ENCODE peak calls at places on chromosomes 13 and 19, in nine cellular contexts. One of them, this sample, is unnamed.

GRCh38 chr19:954672-955494 is 29.0 kb downstream of the ARID3A start:
- DNase-seq in psoas muscle: no peak
- DNase-seq in thoracic aorta: no peak
- DNase-seq in OCI-LY7: no peak
- DNase-seq in body of pancreas: no peak
- DNase-seq in suprapubic skin: peak; percentile 51
- DNase-seq in tibial artery: no peak
- DNase-seq in cardiac muscle cell: peak; percentile 46
- DNase-seq in IMR-90: no peak
- DNase-seq in this sample: no peak

GRCh38 chr13:97512732-97513131 is 78.8 kb downstream of the RAP2A start:
- DNase-seq in psoas muscle: no peak
- DNase-seq in thoracic aorta: no peak
- DNase-seq in OCI-LY7: no peak
- DNase-seq in body of pancreas: no peak
- DNase-seq in suprapubic skin: no peak
- DNase-seq in tibial artery: no peak
- DNase-seq in cardiac muscle cell: no peak
- DNase-seq in IMR-90: no peak
- DNase-seq in this sample: no peak

GRCh38 chr13:97364031-97364430 is 69.9 kb upstream of the RAP2A start:
- DNase-seq in psoas muscle: no peak
- DNase-seq in thoracic aorta: no peak
- DNase-seq in OCI-LY7: no peak
- DNase-seq in body of pancreas: no peak
- DNase-seq in suprapubic skin: no peak
- DNase-seq in tibial artery: no peak
- DNase-seq in cardiac muscle cell: no peak
- DNase-seq in IMR-90: no peak
- DNase-seq in this sample: no peak

GRCh38 chr13:43266953-43267615 is 243.7 kb downstream of the DNAJC15 start:
- DNase-seq in psoas muscle: no peak
- DNase-seq in thoracic aorta: no peak
- DNase-seq in OCI-LY7: no peak
- DNase-seq in body of pancreas: no peak
- DNase-seq in suprapubic skin: no peak
- DNase-seq in tibial artery: no peak
- DNase-seq in cardiac muscle cell: no peak
- DNase-seq in IMR-90: no peak
- DNase-seq in this sample: no peak

GRCh38 chr19:14544977-14545715 is 15.8 kb downstream of the TECR start:
- DNase-seq in psoas muscle: peak; percentile 98
- DNase-seq in thoracic aorta: no peak
- DNase-seq in OCI-LY7: no peak
- DNase-seq in body of pancreas: peak; percentile 81
- DNase-seq in suprapubic skin: peak; percentile 73
- DNase-seq in tibial artery: no peak
- DNase-seq in cardiac muscle cell: no peak
- DNase-seq in IMR-90: no peak
- DNase-seq in this sample: no peak

GRCh38 chr19:3825286-3825956 is 39.2 kb upstream of the MATK start:
- DNase-seq in psoas muscle: no peak
- DNase-seq in thoracic aorta: no peak
- DNase-seq in OCI-LY7: no peak
- DNase-seq in body of pancreas: no peak
- DNase-seq in suprapubic skin: no peak
- DNase-seq in tibial artery: no peak
- DNase-seq in cardiac muscle cell: no peak
- DNase-seq in IMR-90: no peak
- DNase-seq in this sample: no peak

GRCh38 chr13:40688781-40689180 is 22.3 kb upstream of the FOXO1 start:
- DNase-seq in psoas muscle: no peak
- DNase-seq in thoracic aorta: no peak
- DNase-seq in OCI-LY7: no peak
- DNase-seq in body of pancreas: no peak
- DNase-seq in suprapubic skin: no peak
- DNase-seq in tibial artery: no peak
- DNase-seq in cardiac muscle cell: no peak
- DNase-seq in IMR-90: no peak
- DNase-seq in this sample: no peak

GRCh38 chr13:33017410-33017929 is 1.2 kb downstream of the KL start:
- DNase-seq in psoas muscle: peak; percentile 65
- DNase-seq in thoracic aorta: no peak
- DNase-seq in OCI-LY7: peak; percentile 30
- DNase-seq in body of pancreas: no peak
- DNase-seq in suprapubic skin: peak; percentile 70
- DNase-seq in tibial artery: peak; percentile 61
- DNase-seq in cardiac muscle cell: peak; percentile 85
- DNase-seq in IMR-90: peak; percentile 6
- DNase-seq in this sample: no peak

GRCh38 chr13:70568571-70568970 is 460.3 kb upstream of the KLHL1 start:
- DNase-seq in psoas muscle: no peak
- DNase-seq in thoracic aorta: no peak
- DNase-seq in OCI-LY7: peak; percentile 38
- DNase-seq in body of pancreas: no peak
- DNase-seq in suprapubic skin: no peak
- DNase-seq in tibial artery: no peak
- DNase-seq in cardiac muscle cell: peak; percentile 53
- DNase-seq in IMR-90: peak; percentile 26
- DNase-seq in this sample: no peak

GRCh38 chr13:74036373-74036772 is 97.8 kb downstream of the KLF12 start:
- DNase-seq in psoas muscle: no peak
- DNase-seq in thoracic aorta: no peak
- DNase-seq in OCI-LY7: no peak
- DNase-seq in body of pancreas: no peak
- DNase-seq in suprapubic skin: no peak
- DNase-seq in tibial artery: no peak
- DNase-seq in cardiac muscle cell: no peak
- DNase-seq in IMR-90: no peak
- DNase-seq in this sample: no peak

GRCh38 chr13:106610511-106610910 is 42.6 kb upstream of the ARGLU1 start:
- DNase-seq in psoas muscle: no peak
- DNase-seq in thoracic aorta: no peak
- DNase-seq in OCI-LY7: no peak
- DNase-seq in body of pancreas: no peak
- DNase-seq in suprapubic skin: no peak
- DNase-seq in tibial artery: no peak
- DNase-seq in cardiac muscle cell: peak; percentile 20
- DNase-seq in IMR-90: peak; percentile 82
- DNase-seq in this sample: no peak

GRCh38 chr19:45355910-45356309 is 14.5 kb downstream of the ERCC2 start:
- DNase-seq in psoas muscle: no peak
- DNase-seq in thoracic aorta: no peak
- DNase-seq in OCI-LY7: no peak
- DNase-seq in body of pancreas: no peak
- DNase-seq in suprapubic skin: no peak
- DNase-seq in tibial artery: no peak
- DNase-seq in cardiac muscle cell: no peak
- DNase-seq in IMR-90: no peak
- DNase-seq in this sample: no peak

GRCh38 chr19:16470911-16471811 is 609 bp downstream of the EPS15L1 start:
- DNase-seq in psoas muscle: peak; percentile 66
- DNase-seq in thoracic aorta: no peak
- DNase-seq in OCI-LY7: peak; percentile 51
- DNase-seq in body of pancreas: peak; percentile 52
- DNase-seq in suprapubic skin: peak; percentile 71
- DNase-seq in tibial artery: peak; percentile 36
- DNase-seq in cardiac muscle cell: peak; percentile 44
- DNase-seq in IMR-90: peak; percentile 55
- DNase-seq in this sample: no peak

DNA sequence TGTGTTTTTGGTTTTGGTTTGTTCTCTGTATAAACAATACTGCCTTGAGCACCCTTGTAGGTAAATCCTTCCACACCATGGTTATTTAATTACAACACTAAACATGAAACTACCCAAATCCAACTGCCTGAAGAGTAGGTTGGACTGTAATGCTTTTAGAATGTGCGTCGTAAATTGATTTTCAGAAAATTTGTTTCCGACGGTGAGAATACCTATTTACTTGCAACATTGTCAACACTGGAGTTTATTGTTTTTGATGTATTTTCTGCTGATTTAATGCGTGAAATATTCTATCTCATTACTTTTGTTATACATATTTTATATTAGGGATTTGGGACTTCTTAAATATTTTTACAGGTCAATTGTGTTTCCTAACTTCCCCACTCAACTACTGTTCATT is 48.2 kb downstream of the ADGRE1 start:
- DNase-seq in psoas muscle: no peak
- DNase-seq in thoracic aorta: no peak
- DNase-seq in OCI-LY7: no peak
- DNase-seq in body of pancreas: no peak
- DNase-seq in suprapubic skin: no peak
- DNase-seq in tibial artery: no peak
- DNase-seq in cardiac muscle cell: no peak
- DNase-seq in IMR-90: no peak
- DNase-seq in this sample: no peak
- H3K9me3 ChIP-seq in psoas muscle: peaks cover 21% of the 10 kb centered on the region
- H3K9me3 ChIP-seq in thoracic aorta: no peaks in the 10 kb centered on the region
- H3K9me3 ChIP-seq in OCI-LY7: peaks cover 3% of the 10 kb centered on the region
- H3K9me3 ChIP-seq in body of pancreas: no peaks in the 10 kb centered on the region
- H3K9me3 ChIP-seq in suprapubic skin: no peaks in the 10 kb centered on the region
- H3K9me3 ChIP-seq in tibial artery: peaks cover 10% of the 10 kb centered on the region
- H3K9me3 ChIP-seq in cardiac muscle cell: no peaks in the 10 kb centered on the region
- H3K9me3 ChIP-seq in IMR-90: peaks cover 14% of the 10 kb centered on the region
- H3K9me3 ChIP-seq in this sample: no peaks in the 10 kb centered on the region

DNA sequence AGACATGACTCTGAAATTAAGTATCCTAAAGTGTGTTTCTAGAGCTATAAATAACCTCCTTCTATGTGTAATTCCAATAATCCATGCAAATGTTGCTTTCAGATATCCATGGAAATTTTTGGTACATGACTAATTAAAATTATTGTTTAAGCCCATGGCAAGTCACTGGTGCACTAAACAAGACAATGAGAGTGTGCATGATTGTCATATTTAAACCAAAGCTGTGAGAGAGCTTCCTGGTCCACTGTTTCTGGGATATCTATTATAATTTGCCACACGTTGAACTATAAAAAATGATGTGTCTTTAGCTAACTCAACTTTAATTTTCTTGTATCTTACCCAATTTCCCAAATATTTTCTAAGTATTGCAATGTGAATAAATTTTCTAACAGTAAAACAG is 55.6 kb upstream of the NBEA start:
- DNase-seq in psoas muscle: no peak
- DNase-seq in thoracic aorta: no peak
- DNase-seq in OCI-LY7: no peak
- DNase-seq in body of pancreas: no peak
- DNase-seq in suprapubic skin: no peak
- DNase-seq in tibial artery: no peak
- DNase-seq in cardiac muscle cell: no peak
- DNase-seq in IMR-90: no peak
- DNase-seq in this sample: no peak
- H3K9me3 ChIP-seq in psoas muscle: no peaks in the 10 kb centered on the region
- H3K9me3 ChIP-seq in thoracic aorta: no peaks in the 10 kb centered on the region
- H3K9me3 ChIP-seq in OCI-LY7: no peaks in the 10 kb centered on the region
- H3K9me3 ChIP-seq in body of pancreas: no peaks in the 10 kb centered on the region
- H3K9me3 ChIP-seq in suprapubic skin: no peaks in the 10 kb centered on the region
- H3K9me3 ChIP-seq in tibial artery: no peaks in the 10 kb centered on the region
- H3K9me3 ChIP-seq in cardiac muscle cell: no peaks in the 10 kb centered on the region
- H3K9me3 ChIP-seq in IMR-90: peaks cover 1% of the 10 kb centered on the region
- H3K9me3 ChIP-seq in this sample: no peaks in the 10 kb centered on the region

GRCh38 chr19:54660306-54660705 is 2.5 kb upstream of the LILRB4 start:
- DNase-seq in psoas muscle: no peak
- DNase-seq in thoracic aorta: no peak
- DNase-seq in OCI-LY7: no peak
- DNase-seq in body of pancreas: no peak
- DNase-seq in suprapubic skin: no peak
- DNase-seq in tibial artery: no peak
- DNase-seq in cardiac muscle cell: no peak
- DNase-seq in IMR-90: no peak
- DNase-seq in this sample: no peak

GRCh38 chr19:54661846-54662489 is 817 bp upstream of the LILRB4 start:
- DNase-seq in psoas muscle: no peak
- DNase-seq in thoracic aorta: no peak
- DNase-seq in OCI-LY7: peak; percentile 9
- DNase-seq in body of pancreas: no peak
- DNase-seq in suprapubic skin: no peak
- DNase-seq in tibial artery: no peak
- DNase-seq in cardiac muscle cell: no peak
- DNase-seq in IMR-90: no peak
- DNase-seq in this sample: no peak

GRCh38 chr19:54665530-54665929 is 2.7 kb downstream of the LILRB4 start:
- DNase-seq in psoas muscle: no peak
- DNase-seq in thoracic aorta: no peak
- DNase-seq in OCI-LY7: no peak
- DNase-seq in body of pancreas: no peak
- DNase-seq in suprapubic skin: no peak
- DNase-seq in tibial artery: no peak
- DNase-seq in cardiac muscle cell: no peak
- DNase-seq in IMR-90: no peak
- DNase-seq in this sample: no peak

GRCh38 chr19:54662730-54663129 is at the start of gene LILRB4:
- DNase-seq in psoas muscle: peak; percentile 67
- DNase-seq in thoracic aorta: no peak
- DNase-seq in OCI-LY7: peak; percentile 18
- DNase-seq in body of pancreas: no peak
- DNase-seq in suprapubic skin: no peak
- DNase-seq in tibial artery: peak; percentile 52
- DNase-seq in cardiac muscle cell: no peak
- DNase-seq in IMR-90: no peak
- DNase-seq in this sample: no peak

DNA sequence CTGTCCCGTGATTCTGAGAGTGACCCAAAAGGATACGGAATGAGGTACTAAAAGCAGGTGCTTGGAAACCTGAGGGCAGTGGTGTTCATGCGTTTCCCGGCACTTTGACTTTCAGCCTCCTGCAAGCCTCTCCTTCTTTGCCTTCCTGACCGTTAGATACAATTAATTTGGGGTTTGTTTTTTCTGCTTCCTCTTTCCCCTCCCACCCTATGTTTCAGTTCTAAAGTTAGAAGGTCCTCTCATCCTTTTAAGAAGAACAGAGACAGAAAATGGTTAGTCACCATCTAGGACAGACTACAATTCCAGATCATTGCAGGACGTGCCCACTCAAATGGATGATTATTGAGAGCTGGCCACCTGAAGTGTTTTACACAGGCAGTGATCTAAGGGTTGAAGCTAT is 1.8 kb upstream of the LILRB4 start:
- DNase-seq in psoas muscle: no peak
- DNase-seq in thoracic aorta: no peak
- DNase-seq in OCI-LY7: peak; percentile 29
- DNase-seq in body of pancreas: no peak
- DNase-seq in suprapubic skin: no peak
- DNase-seq in tibial artery: no peak
- DNase-seq in cardiac muscle cell: no peak
- DNase-seq in IMR-90: no peak
- DNase-seq in this sample: no peak
- H3K9me3 ChIP-seq in psoas muscle: no peaks in the 10 kb centered on the region
- H3K9me3 ChIP-seq in thoracic aorta: no peaks in the 10 kb centered on the region
- H3K9me3 ChIP-seq in OCI-LY7: no peaks in the 10 kb centered on the region
- H3K9me3 ChIP-seq in body of pancreas: no peaks in the 10 kb centered on the region
- H3K9me3 ChIP-seq in suprapubic skin: no peaks in the 10 kb centered on the region
- H3K9me3 ChIP-seq in tibial artery: no peaks in the 10 kb centered on the region
- H3K9me3 ChIP-seq in cardiac muscle cell: no peaks in the 10 kb centered on the region
- H3K9me3 ChIP-seq in IMR-90: peaks cover 43% of the 10 kb centered on the region
- H3K9me3 ChIP-seq in this sample: no peaks in the 10 kb centered on the region

DNA sequence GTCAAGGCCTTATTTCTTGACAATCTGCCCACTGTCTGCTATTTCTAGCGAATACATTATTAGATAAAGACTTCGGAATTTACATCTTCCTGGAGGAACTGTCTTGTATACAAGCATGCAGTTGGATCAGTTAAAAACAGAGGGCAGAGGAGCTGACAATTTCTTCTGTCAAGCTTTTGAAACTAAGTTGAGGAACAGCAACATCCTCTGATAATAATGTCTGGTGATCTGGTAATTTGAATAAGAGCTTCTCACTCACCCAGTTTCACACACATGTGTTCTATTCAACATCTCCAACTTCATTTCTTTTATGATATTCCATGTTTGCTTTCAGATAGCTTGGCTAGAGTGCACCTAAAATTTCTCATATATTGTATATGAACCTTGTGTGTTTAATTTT is 50.2 kb downstream of the MTMR6 start:
- DNase-seq in psoas muscle: no peak
- DNase-seq in thoracic aorta: no peak
- DNase-seq in OCI-LY7: peak; percentile 10
- DNase-seq in body of pancreas: no peak
- DNase-seq in suprapubic skin: no peak
- DNase-seq in tibial artery: no peak
- DNase-seq in cardiac muscle cell: no peak
- DNase-seq in IMR-90: no peak
- DNase-seq in this sample: no peak
- H3K9me3 ChIP-seq in psoas muscle: no peaks in the 10 kb centered on the region
- H3K9me3 ChIP-seq in thoracic aorta: no peaks in the 10 kb centered on the region
- H3K9me3 ChIP-seq in OCI-LY7: no peaks in the 10 kb centered on the region
- H3K9me3 ChIP-seq in body of pancreas: no peaks in the 10 kb centered on the region
- H3K9me3 ChIP-seq in suprapubic skin: no peaks in the 10 kb centered on the region
- H3K9me3 ChIP-seq in tibial artery: no peaks in the 10 kb centered on the region
- H3K9me3 ChIP-seq in cardiac muscle cell: no peaks in the 10 kb centered on the region
- H3K9me3 ChIP-seq in IMR-90: no peaks in the 10 kb centered on the region
- H3K9me3 ChIP-seq in this sample: no peaks in the 10 kb centered on the region

This sample was measured in T-helper 17 cell.